ENCODE peak calls at places on chromosomes 3 and 15, in four cellular contexts. G is CD4-positive, CD25-positive, alpha-beta regulatory T cell; J is HepG2; F is brain microvascular endothelial cell. L is an unnamed sample.

GRCh38 chr15:74317820-74318375 is 49.5 kb downstream of the CYP11A1 start:
- DNase-seq in J (no peak), G (no peak), F (peak; percentile 95), L (peak; percentile 62)

GRCh38 chr3:123290107-123290930 is 88.6 kb downstream of the SEC22A start:
- DNase-seq in G (no peak), F (no peak), J (no peak), L (no peak)

GRCh38 chr3:113441051-113441770 is at the start of gene CFAP44:
- DNase-seq in G (peak; percentile 31), F (peak; percentile 70), J (peak; percentile 68), L (no peak)

GRCh38 chr15:48897144-48897814 is 19.3 kb downstream of the EID1 start:
- DNase-seq in G (no peak), J (no peak), F (peak; percentile 37), L (peak; percentile 18)

GRCh38 chr15:88636039-88636438 is 2.8 kb upstream of the ISG20 start:
- DNase-seq in J (no peak), G (peak; percentile 86), F (no peak), L (no peak)

GRCh38 chr15:77702211-77702957 is 69.7 kb upstream of the LINGO1 start:
- DNase-seq in G (no peak), F (peak; percentile 5), J (no peak), L (no peak)

GRCh38 chr15:68436680-68437079 is 4.7 kb upstream of the ITGA11 start:
- DNase-seq in J (no peak), F (no peak), G (no peak), L (no peak)

GRCh38 chr3:11716576-11717250 is 73.0 kb upstream of the VGLL4 start:
- DNase-seq in F (no peak), J (no peak), G (no peak), L (no peak)

GRCh38 chr3:25478964-25479726 is 51.1 kb downstream of the RARB start:
- DNase-seq in J (no peak), G (no peak), F (no peak), L (no peak)

GRCh38 chr3:108494862-108495531 is 15.4 kb downstream of the MYH15 start:
- DNase-seq in G (no peak), J (no peak), F (no peak), L (no peak)

GRCh38 chr3:72232777-72233176 is 447.8 kb upstream of the PROK2 start:
- DNase-seq in F (no peak), J (no peak), G (no peak), L (no peak)

GRCh38 chr15:69713726-69714559 is 261.3 kb downstream of the RPLP1 start:
- DNase-seq in F (no peak), J (no peak), G (peak; percentile 77), L (no peak)
- H3K4me3 ChIP-seq in F (no peak overlapping the region), J (no peak overlapping the region), G (peak overlapping the region; percentile 32), L (no peak overlapping the region)

GRCh38 chr3:84960581-84960980 is 1.8 kb downstream of the CADM2 start:
- DNase-seq in G (no peak), F (no peak), J (no peak), L (no peak)
- H3K4me3 ChIP-seq in G (no peak overlapping the region), F (no peak overlapping the region), J (no peak overlapping the region), L (no peak overlapping the region)

DNA sequence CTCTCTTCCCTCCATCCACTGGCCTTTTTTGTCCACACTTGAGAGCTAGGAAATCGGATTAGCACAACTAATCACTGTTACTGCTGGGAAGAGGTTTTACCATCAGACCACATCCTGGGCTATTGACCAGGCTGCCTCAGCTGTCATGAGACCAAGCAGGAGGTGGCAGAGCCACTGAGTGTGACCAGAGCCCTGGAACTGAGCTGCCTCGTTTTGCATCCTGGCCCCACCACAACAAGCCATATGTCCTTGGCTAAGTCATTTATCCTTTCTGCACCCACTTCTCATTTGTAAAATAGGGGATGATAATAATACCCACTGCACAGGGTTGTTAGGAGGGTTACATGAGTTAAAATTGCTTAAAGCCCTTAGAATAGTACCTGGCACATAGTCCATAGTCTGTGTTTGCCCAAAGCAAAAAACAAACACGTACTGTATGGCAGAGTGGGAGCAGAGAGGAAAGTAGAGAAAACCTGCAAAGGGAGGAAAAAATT is 34.1 kb downstream of the TMEM158 start:
- DNase-seq in J (peak; percentile 74), G (no peak), F (no peak), L (no peak)
- H3K4me3 ChIP-seq in J (peak overlapping the region; percentile 47), G (no peak overlapping the region), F (no peak overlapping the region), L (no peak overlapping the region)

GRCh38 chr3:150261418-150261817 is 146.7 kb upstream of the TSC22D2 start:
- DNase-seq in J (no peak), F (no peak), G (no peak), L (no peak)

GRCh38 chr3:150256782-150257181 is 151.3 kb upstream of the TSC22D2 start:
- DNase-seq in F (no peak), G (no peak), J (no peak), L (no peak)

GRCh38 chr3:150261958-150262357 is 146.1 kb upstream of the TSC22D2 start:
- DNase-seq in J (no peak), G (no peak), F (no peak), L (no peak)

GRCh38 chr3:150256336-150256735 is 151.8 kb upstream of the TSC22D2 start:
- DNase-seq in J (no peak), G (no peak), F (no peak), L (no peak)

DNA sequence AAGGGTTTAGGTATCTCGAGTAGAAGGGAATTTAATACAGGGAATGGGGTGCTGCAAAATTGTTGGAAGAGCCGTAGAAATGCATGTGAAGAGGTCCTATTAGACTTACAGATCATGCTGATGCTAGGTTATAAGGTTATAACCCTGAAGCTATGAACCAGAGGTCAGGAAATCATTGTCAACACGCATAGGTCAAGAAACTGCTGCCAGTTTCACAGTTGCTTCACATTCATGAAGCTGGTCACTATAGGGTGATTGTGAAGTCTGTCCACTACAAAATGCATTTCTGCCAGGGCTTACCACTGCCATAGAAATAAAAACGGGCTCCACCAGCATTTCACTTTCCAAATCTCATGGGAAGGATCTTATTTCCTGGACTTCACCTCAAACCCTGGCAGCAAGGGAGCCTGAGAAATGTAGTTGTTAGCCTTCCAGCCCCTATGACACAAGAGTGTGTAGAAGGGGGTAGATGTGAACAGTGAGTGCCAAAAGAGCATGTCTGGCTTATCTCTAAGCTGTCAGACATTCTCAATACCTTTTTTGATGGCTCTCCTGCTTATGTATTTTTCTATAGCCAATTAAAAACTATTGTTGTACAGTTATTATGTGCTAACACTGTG is 148.5 kb upstream of the TSC22D2 start:
- DNase-seq in J (no peak), G (no peak), F (no peak), L (no peak)
- H3K4me3 ChIP-seq in J (no peak overlapping the region), G (no peak overlapping the region), F (no peak overlapping the region), L (no peak overlapping the region)

GRCh38 chr15:40843183-40843884 is 514 bp upstream of the SPINT1 start:
- DNase-seq in F (no peak), G (no peak), J (no peak), L (no peak)

GRCh38 chr15:40845511-40846284 is 1.9 kb downstream of the SPINT1 start:
- DNase-seq in G (no peak), F (no peak), J (peak; percentile 86), L (no peak)

GRCh38 chr15:40844543-40844981 is 714 bp downstream of the SPINT1 start:
- DNase-seq in J (no peak), F (no peak), G (peak; percentile 25), L (no peak)

GRCh38 chr15:40843885-40844542 is at the start of gene SPINT1:
- DNase-seq in F (no peak), G (peak; percentile 10), J (no peak), L (no peak)

DNA sequence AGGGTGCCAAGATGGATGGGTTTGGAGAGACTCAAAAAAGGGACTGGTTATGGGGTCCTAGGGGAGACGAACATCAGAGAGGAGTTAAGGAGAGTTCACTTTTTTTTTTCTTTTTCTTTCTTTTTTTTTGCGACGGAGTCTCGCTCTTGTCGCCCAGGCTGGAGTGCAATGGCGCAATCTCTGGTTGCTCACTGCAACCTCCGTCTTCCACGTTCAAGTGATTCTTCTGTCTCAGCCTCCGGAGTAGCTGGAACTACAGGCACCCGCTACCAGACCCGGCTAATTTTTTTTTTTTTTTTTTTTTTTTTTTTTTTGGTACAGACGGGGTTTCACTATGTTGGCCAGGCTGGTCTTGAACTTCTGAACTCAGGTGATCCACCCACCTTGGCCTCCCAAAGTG is 1.2 kb downstream of the SPINT1 start:
- DNase-seq in F (no peak), J (no peak), G (no peak), L (no peak)
- H3K4me3 ChIP-seq in F (peak overlapping the region; percentile 51), J (no peak overlapping the region), G (no peak overlapping the region), L (peak overlapping the region; percentile 31)

GRCh38 chr3:114863848-114864247 is 283.2 kb downstream of the ZBTB20 start:
- DNase-seq in G (no peak), F (no peak), J (no peak), L (no peak)
- H3K4me3 ChIP-seq in G (peak overlapping the region; percentile 81), F (no peak overlapping the region), J (no peak overlapping the region), L (no peak overlapping the region)

DNA sequence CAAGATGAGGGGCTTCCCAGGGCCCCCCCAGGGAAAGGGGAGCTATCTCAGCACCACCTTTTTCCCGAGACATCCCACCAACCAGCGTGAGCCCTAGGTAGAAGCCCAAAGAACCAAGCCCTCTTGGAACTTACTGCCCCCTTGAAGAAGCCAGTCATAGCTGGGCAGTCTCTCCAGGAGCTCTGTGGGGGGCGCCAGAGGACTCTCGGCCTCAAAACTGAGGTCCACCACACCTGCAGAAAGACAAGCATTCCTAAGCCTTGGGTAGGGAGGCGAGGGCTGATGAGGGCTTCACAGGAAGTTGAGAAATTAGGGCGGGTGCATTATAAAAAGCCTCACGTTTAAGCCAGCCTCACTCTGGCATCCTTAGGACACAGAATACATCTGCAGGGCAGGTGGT is 9.0 kb downstream of the SSUH2 start:
- DNase-seq in F (no peak), G (no peak), J (no peak), L (no peak)
- H3K4me3 ChIP-seq in F (no peak overlapping the region), G (no peak overlapping the region), J (no peak overlapping the region), L (no peak overlapping the region)

GRCh38 chr3:53938645-53939044 is 47.0 kb upstream of the SELENOK start:
- DNase-seq in F (peak; percentile 52), G (peak; percentile 30), J (peak; percentile 25), L (no peak)
- H3K4me3 ChIP-seq in F (no peak overlapping the region), G (no peak overlapping the region), J (no peak overlapping the region), L (no peak overlapping the region)